ENCODE peak calls at places on chromosomes 1 and 21, in nine cellular contexts. V is pancreas, J is IMR-90, Q is BE2C, A is heart right ventricle, H is uterus, L is ovary, N is left ventricle myocardium inferior, O is cardiac fibroblast. D is an unnamed sample.

GRCh38 chr1:223056802-223057201 is 86.2 kb downstream of the TLR5 start:
- DNase-seq in H (no peak), J (no peak), N (no peak), O (no peak), A (no peak), V (no peak), L (no peak), Q (no peak), D (no peak)

GRCh38 chr1:247419326-247419725 is 3.4 kb downstream of the NLRP3 start:
- DNase-seq in J (no peak), L (no peak), O (no peak), N (no peak), V (no peak), H (no peak), Q (no peak), A (no peak), D (no peak)

GRCh38 chr1:149845416-149845815 is 54.0 kb upstream of the BOLA1 start:
- DNase-seq in N (no peak), O (no peak), J (no peak), H (no peak), V (no peak), L (no peak), Q (peak), A (no peak), D (no peak)

GRCh38 chr1:182038220-182038619 is 23.3 kb downstream of the ZNF648 start:
- DNase-seq in V (no peak), O (no peak), N (no peak), Q (no peak), J (no peak), A (no peak), H (no peak), L (no peak), D (no peak)

GRCh38 chr21:41511858-41512257 is 3.9 kb upstream of the TMPRSS2 start:
- DNase-seq in Q (no peak), H (no peak), A (no peak), L (no peak), O (no peak), V (no peak), J (no peak), N (no peak), D (no peak)

GRCh38 chr1:214393086-214393485 is 112.1 kb downstream of the SMYD2 start:
- DNase-seq in O (no peak), J (no peak), H (no peak), A (no peak), L (no peak), Q (no peak), N (no peak), V (no peak), D (no peak)

GRCh38 chr21:31855180-31855579 is 17.6 kb upstream of the HUNK start:
- DNase-seq in J (no peak), V (no peak), O (no peak), Q (no peak), N (no peak), A (no peak), L (no peak), H (no peak), D (no peak)

GRCh38 chr1:3068400-3069361 is at the start of gene PRDM16:
- DNase-seq in A (peak), N (peak), Q (no peak), H (peak), J (peak), O (peak), V (peak), L (peak), D (peak)

GRCh38 chr1:233075045-233075444 is 124.6 kb downstream of the NTPCR start:
- DNase-seq in Q (no peak), N (no peak), L (no peak), O (peak), J (peak), V (no peak), H (no peak), A (no peak), D (peak)

GRCh38 chr1:174734270-174734669 is 265.5 kb upstream of the CACYBP start:
- DNase-seq in J (no peak), O (no peak), A (no peak), Q (no peak), N (no peak), L (no peak), V (no peak), H (no peak), D (no peak)

GRCh38 chr21:46061063-46061462 is 36.8 kb upstream of the COL6A2 start:
- DNase-seq in Q (no peak), A (no peak), O (no peak), L (peak), H (no peak), J (no peak), V (no peak), N (no peak), D (no peak)

GRCh38 chr1:150888727-150889126 is 1.8 kb downstream of the CTXND2 start:
- DNase-seq in Q (no peak), J (no peak), H (no peak), V (no peak), L (no peak), O (no peak), A (no peak), N (no peak), D (no peak)

GRCh38 chr1:94989911-94990463 is 63.1 kb upstream of the CNN3 start:
- DNase-seq in Q (no peak), H (peak), O (peak), J (no peak), V (no peak), L (no peak), A (peak), N (no peak), D (peak)

GRCh38 chr1:55275976-55276375 is 60.8 kb upstream of the USP24 start:
- DNase-seq in V (no peak), H (no peak), O (peak), J (peak), A (no peak), N (no peak), Q (no peak), L (no peak), D (peak)

GRCh38 chr1:28139033-28139712 is 37.3 kb downstream of the PTAFR start:
- DNase-seq in H (no peak), O (peak), Q (no peak), N (no peak), A (no peak), J (peak), V (no peak), L (no peak), D (peak)

GRCh38 chr21:20902511-20902910 is 95.7 kb upstream of the NCAM2 start:
- DNase-seq in J (no peak), A (no peak), H (no peak), Q (no peak), N (no peak), L (no peak), O (no peak), V (no peak), D (no peak)

DNA sequence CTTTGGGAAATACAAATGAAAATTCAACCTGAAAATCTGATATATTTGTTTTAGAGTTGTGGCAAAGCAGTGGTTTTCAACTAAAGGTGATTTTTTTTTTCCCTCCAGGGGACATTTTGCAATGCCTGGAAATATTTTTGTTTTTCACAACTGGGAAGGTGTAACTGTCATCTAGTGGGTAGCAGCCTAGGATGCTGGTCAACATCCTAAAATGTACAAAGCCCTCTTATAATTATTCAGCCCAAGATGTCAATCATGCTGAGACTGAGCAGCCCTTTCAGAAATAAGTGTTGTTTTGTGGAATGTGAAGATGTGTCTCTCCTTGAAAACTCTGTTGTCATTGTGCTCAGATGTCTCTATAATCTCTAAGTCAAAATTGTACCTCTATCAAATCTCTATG is 95.2 kb upstream of the NCAM2 start:
- DNase-seq in L (no peak), N (no peak), O (no peak), V (no peak), A (no peak), Q (no peak), H (no peak), J (no peak), D (no peak)
- H3K4me3 ChIP-seq in L (no peak), N (no peak), O (no peak), V (no peak), A (no peak), Q (no peak), H (no peak), J (no peak), D (no peak)

GRCh38 chr1:217713223-217713622 is 82.1 kb downstream of the SPATA17 start:
- DNase-seq in H (no peak), Q (no peak), L (no peak), J (peak), A (no peak), V (no peak), N (no peak), O (no peak), D (peak)

GRCh38 chr1:217717959-217718358 is 86.8 kb downstream of the SPATA17 start:
- DNase-seq in A (no peak), Q (no peak), N (no peak), H (no peak), O (no peak), V (no peak), L (no peak), J (no peak), D (no peak)

GRCh38 chr1:217721692-217722091 is 90.5 kb downstream of the SPATA17 start:
- DNase-seq in N (no peak), J (no peak), H (no peak), A (no peak), O (no peak), Q (no peak), L (no peak), V (no peak), D (no peak)

GRCh38 chr1:217718873-217719272 is 87.7 kb downstream of the SPATA17 start:
- DNase-seq in A (no peak), L (no peak), H (no peak), J (no peak), N (no peak), V (no peak), O (no peak), Q (no peak), D (no peak)
- TF ChIP-seq CTCF in A (no peak), L (no peak), H (no peak), J (no peak), N (no peak), V (no peak), O (no peak), Q (peak), D (peak)

GRCh38 chr1:67748630-67749029 is 63.6 kb downstream of the GADD45A start:
- DNase-seq in L (no peak), A (no peak), N (no peak), V (no peak), H (no peak), Q (no peak), J (peak), O (peak), D (peak)
- H3K4me3 ChIP-seq in L (peak), A (peak), N (peak), V (no peak), H (no peak), Q (no peak), J (peak), O (no peak), D (peak)

DNA sequence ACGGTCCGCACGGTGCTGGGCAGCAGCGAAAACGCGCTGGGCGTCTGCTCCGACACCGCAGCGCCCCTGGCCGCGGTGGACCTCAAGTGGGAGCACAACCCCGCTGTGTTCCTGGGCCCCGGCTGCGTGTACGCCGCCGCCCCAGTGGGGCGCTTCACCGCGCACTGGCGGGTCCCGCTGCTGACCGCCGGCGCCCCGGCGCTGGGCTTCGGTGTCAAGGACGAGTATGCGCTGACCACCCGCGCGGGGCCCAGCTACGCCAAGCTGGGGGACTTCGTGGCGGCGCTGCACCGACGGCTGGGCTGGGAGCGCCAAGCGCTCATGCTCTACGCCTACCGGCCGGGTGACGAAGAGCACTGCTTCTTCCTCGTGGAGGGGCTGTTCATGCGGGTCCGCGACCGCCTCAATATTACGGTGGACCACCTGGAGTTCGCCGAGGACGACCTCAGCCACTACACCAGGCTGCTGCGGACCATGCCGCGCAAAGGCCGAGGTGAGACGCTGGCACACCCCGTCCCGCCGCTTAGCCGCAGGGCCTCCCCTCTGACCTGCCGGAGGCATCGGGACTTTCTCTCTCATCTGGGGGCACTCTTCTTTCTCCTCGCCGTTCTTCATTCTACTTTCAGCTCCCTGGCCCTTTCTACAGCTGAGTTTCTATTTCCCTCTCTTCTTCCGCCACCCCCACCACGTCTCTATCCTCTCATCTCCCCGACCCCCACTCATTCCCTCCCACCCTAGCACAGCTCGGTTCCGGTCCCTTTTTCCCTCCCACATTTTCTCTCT is 1.0 kb downstream of the NPR1 start:
- DNase-seq in J (no peak), N (peak), H (no peak), L (peak), V (peak), Q (peak), O (peak), A (no peak), D (no peak)
- TF ChIP-seq CTCF in J (no peak), N (no peak), H (peak), L (no peak), V (no peak), Q (no peak), O (peak), A (peak), D (no peak)

DNA sequence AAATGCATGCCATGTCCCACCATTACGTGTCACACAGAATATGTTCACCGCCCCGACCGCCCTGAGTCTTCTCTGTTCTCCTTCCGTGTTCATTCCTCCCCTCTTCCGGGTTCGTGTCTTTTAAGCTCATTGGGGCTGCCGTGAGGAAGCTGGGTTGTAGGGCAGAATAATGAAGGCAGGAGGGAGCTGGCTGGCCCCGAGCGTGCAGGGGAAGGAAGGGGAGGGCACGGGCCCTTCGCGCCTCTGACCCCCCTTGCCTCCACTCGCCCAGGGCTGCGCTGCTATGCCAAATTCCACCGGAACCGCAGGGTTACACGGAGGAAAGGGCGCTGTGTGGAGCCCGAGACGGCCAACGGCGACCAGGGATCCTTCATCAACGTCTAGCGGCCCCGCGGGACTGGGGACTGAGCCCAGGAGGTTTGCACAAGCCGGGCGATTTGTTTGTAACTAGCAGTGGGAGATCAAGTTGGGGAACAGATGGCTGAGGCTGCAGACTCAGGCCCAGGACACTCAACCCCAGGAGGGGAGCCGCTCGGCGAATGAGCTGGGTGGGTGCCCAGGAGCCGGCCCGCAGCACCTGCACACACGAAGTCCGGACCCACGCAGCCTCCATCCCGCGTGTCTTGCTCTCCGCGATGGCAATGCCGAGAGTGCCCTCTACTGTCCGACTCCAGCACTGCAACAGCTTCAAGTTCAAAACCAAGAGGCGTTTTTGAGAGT is 16.5 kb upstream of the AGTRAP start:
- DNase-seq in A (peak), N (peak), L (peak), Q (peak), H (peak), O (peak), J (peak), V (peak), D (peak)
- H3K4me3 ChIP-seq in A (peak), N (peak), L (peak), Q (peak), H (peak), O (peak), J (no peak), V (no peak), D (peak)